ENCODE peak calls at places on chromosome 2, in six cellular contexts. One of them, this sample, is unnamed.

GRCh38 chr2:30979822-30980245 is 158.4 kb downstream of the GALNT14 start:
- DNase-seq in activated CD4-positive, alpha-beta T cell treated with anti-CD3 and anti-CD28 coated beads, Interleukin-2, amount 10 ng/mL, durations not matched to agents 7 days and 5 days: no peak
- DNase-seq in C1 segment of cervical spinal cord: no peak
- DNase-seq in OCI-LY7: no peak
- DNase-seq in astrocyte of the spinal cord: peak
- DNase-seq in GM12865: no peak
- DNase-seq in this sample: no peak

GRCh38 chr2:11248-11941 is 34.9 kb downstream of the FAM110C start:
- DNase-seq in OCI-LY7: peak
- DNase-seq in activated CD4-positive, alpha-beta T cell treated with anti-CD3 and anti-CD28 coated beads, Interleukin-2, amount 10 ng/mL, durations not matched to agents 7 days and 5 days: peak
- DNase-seq in C1 segment of cervical spinal cord: no peak
- DNase-seq in GM12865: peak
- DNase-seq in astrocyte of the spinal cord: peak
- DNase-seq in this sample: peak

GRCh38 chr2:148303166-148303565 is 282.3 kb downstream of the MBD5 start:
- DNase-seq in C1 segment of cervical spinal cord: no peak
- DNase-seq in activated CD4-positive, alpha-beta T cell treated with anti-CD3 and anti-CD28 coated beads, Interleukin-2, amount 10 ng/mL, durations not matched to agents 7 days and 5 days: no peak
- DNase-seq in astrocyte of the spinal cord: peak
- DNase-seq in GM12865: no peak
- DNase-seq in OCI-LY7: no peak
- DNase-seq in this sample: no peak

GRCh38 chr2:199339826-199340605 is 117.7 kb downstream of the SATB2 start:
- DNase-seq in OCI-LY7: no peak
- DNase-seq in C1 segment of cervical spinal cord: no peak
- DNase-seq in astrocyte of the spinal cord: no peak
- DNase-seq in activated CD4-positive, alpha-beta T cell treated with anti-CD3 and anti-CD28 coated beads, Interleukin-2, amount 10 ng/mL, durations not matched to agents 7 days and 5 days: no peak
- DNase-seq in GM12865: no peak
- DNase-seq in this sample: no peak

GRCh38 chr2:101596346-101596745 is 101.2 kb upstream of the MAP4K4 start:
- DNase-seq in activated CD4-positive, alpha-beta T cell treated with anti-CD3 and anti-CD28 coated beads, Interleukin-2, amount 10 ng/mL, durations not matched to agents 7 days and 5 days: no peak
- DNase-seq in astrocyte of the spinal cord: no peak
- DNase-seq in GM12865: no peak
- DNase-seq in C1 segment of cervical spinal cord: no peak
- DNase-seq in OCI-LY7: no peak
- DNase-seq in this sample: no peak

GRCh38 chr2:85593023-85593422 is 2.5 kb upstream of the RNF181 start:
- DNase-seq in astrocyte of the spinal cord: no peak
- DNase-seq in C1 segment of cervical spinal cord: no peak
- DNase-seq in activated CD4-positive, alpha-beta T cell treated with anti-CD3 and anti-CD28 coated beads, Interleukin-2, amount 10 ng/mL, durations not matched to agents 7 days and 5 days: no peak
- DNase-seq in OCI-LY7: no peak
- DNase-seq in GM12865: no peak
- DNase-seq in this sample: no peak

GRCh38 chr2:200377774-200378336 is 71.4 kb downstream of the SPATS2L start:
- DNase-seq in astrocyte of the spinal cord: no peak
- DNase-seq in activated CD4-positive, alpha-beta T cell treated with anti-CD3 and anti-CD28 coated beads, Interleukin-2, amount 10 ng/mL, durations not matched to agents 7 days and 5 days: no peak
- DNase-seq in OCI-LY7: no peak
- DNase-seq in C1 segment of cervical spinal cord: no peak
- DNase-seq in GM12865: no peak
- DNase-seq in this sample: no peak

GRCh38 chr2:10542033-10542432 is 93.9 kb upstream of the ODC1 start:
- DNase-seq in astrocyte of the spinal cord: no peak
- DNase-seq in GM12865: no peak
- DNase-seq in activated CD4-positive, alpha-beta T cell treated with anti-CD3 and anti-CD28 coated beads, Interleukin-2, amount 10 ng/mL, durations not matched to agents 7 days and 5 days: no peak
- DNase-seq in OCI-LY7: no peak
- DNase-seq in C1 segment of cervical spinal cord: no peak
- DNase-seq in this sample: no peak

GRCh38 chr2:133138693-133139092 is 429.6 kb downstream of the NCKAP5 start:
- DNase-seq in astrocyte of the spinal cord: no peak
- DNase-seq in activated CD4-positive, alpha-beta T cell treated with anti-CD3 and anti-CD28 coated beads, Interleukin-2, amount 10 ng/mL, durations not matched to agents 7 days and 5 days: no peak
- DNase-seq in OCI-LY7: no peak
- DNase-seq in C1 segment of cervical spinal cord: no peak
- DNase-seq in GM12865: no peak
- DNase-seq in this sample: no peak

GRCh38 chr2:28391564-28392296 is 928 bp upstream of the FOSL2 start:
- DNase-seq in OCI-LY7: peak
- DNase-seq in C1 segment of cervical spinal cord: no peak
- DNase-seq in astrocyte of the spinal cord: peak
- DNase-seq in GM12865: peak
- DNase-seq in activated CD4-positive, alpha-beta T cell treated with anti-CD3 and anti-CD28 coated beads, Interleukin-2, amount 10 ng/mL, durations not matched to agents 7 days and 5 days: peak
- DNase-seq in this sample: peak

GRCh38 chr2:240433973-240434727 is 1.3 kb upstream of the GPC1 start:
- DNase-seq in OCI-LY7: no peak
- DNase-seq in C1 segment of cervical spinal cord: no peak
- DNase-seq in activated CD4-positive, alpha-beta T cell treated with anti-CD3 and anti-CD28 coated beads, Interleukin-2, amount 10 ng/mL, durations not matched to agents 7 days and 5 days: no peak
- DNase-seq in astrocyte of the spinal cord: peak
- DNase-seq in GM12865: no peak
- DNase-seq in this sample: no peak

GRCh38 chr2:108616731-108617161 is 82.5 kb downstream of the LIMS1 start:
- DNase-seq in activated CD4-positive, alpha-beta T cell treated with anti-CD3 and anti-CD28 coated beads, Interleukin-2, amount 10 ng/mL, durations not matched to agents 7 days and 5 days: no peak
- DNase-seq in OCI-LY7: no peak
- DNase-seq in GM12865: no peak
- DNase-seq in C1 segment of cervical spinal cord: no peak
- DNase-seq in astrocyte of the spinal cord: peak
- DNase-seq in this sample: no peak

GRCh38 chr2:165018207-165018606 is 62.9 kb upstream of the SLC38A11 start:
- DNase-seq in astrocyte of the spinal cord: peak
- DNase-seq in C1 segment of cervical spinal cord: no peak
- DNase-seq in OCI-LY7: peak
- DNase-seq in GM12865: no peak
- DNase-seq in activated CD4-positive, alpha-beta T cell treated with anti-CD3 and anti-CD28 coated beads, Interleukin-2, amount 10 ng/mL, durations not matched to agents 7 days and 5 days: no peak
- DNase-seq in this sample: no peak

GRCh38 chr2:160694631-160695030 is 201.0 kb upstream of the RBMS1 start:
- DNase-seq in activated CD4-positive, alpha-beta T cell treated with anti-CD3 and anti-CD28 coated beads, Interleukin-2, amount 10 ng/mL, durations not matched to agents 7 days and 5 days: peak
- DNase-seq in GM12865: peak
- DNase-seq in astrocyte of the spinal cord: no peak
- DNase-seq in OCI-LY7: no peak
- DNase-seq in C1 segment of cervical spinal cord: no peak
- DNase-seq in this sample: peak

GRCh38 chr2:48454504-48454903 is 75.5 kb upstream of the STON1 start:
- DNase-seq in activated CD4-positive, alpha-beta T cell treated with anti-CD3 and anti-CD28 coated beads, Interleukin-2, amount 10 ng/mL, durations not matched to agents 7 days and 5 days: no peak
- DNase-seq in C1 segment of cervical spinal cord: no peak
- DNase-seq in OCI-LY7: no peak
- DNase-seq in astrocyte of the spinal cord: no peak
- DNase-seq in GM12865: no peak
- DNase-seq in this sample: no peak

GRCh38 chr2:188201639-188202038 is 90.0 kb upstream of the GULP1 start:
- DNase-seq in GM12865: no peak
- DNase-seq in OCI-LY7: no peak
- DNase-seq in activated CD4-positive, alpha-beta T cell treated with anti-CD3 and anti-CD28 coated beads, Interleukin-2, amount 10 ng/mL, durations not matched to agents 7 days and 5 days: no peak
- DNase-seq in astrocyte of the spinal cord: no peak
- DNase-seq in C1 segment of cervical spinal cord: no peak
- DNase-seq in this sample: no peak

GRCh38 chr2:147231607-147232006 is 613.2 kb upstream of the ACVR2A start:
- DNase-seq in activated CD4-positive, alpha-beta T cell treated with anti-CD3 and anti-CD28 coated beads, Interleukin-2, amount 10 ng/mL, durations not matched to agents 7 days and 5 days: no peak
- DNase-seq in C1 segment of cervical spinal cord: no peak
- DNase-seq in astrocyte of the spinal cord: no peak
- DNase-seq in GM12865: peak
- DNase-seq in OCI-LY7: peak
- DNase-seq in this sample: peak

This sample was measured in MM.1S.